ENCODE peak calls at places on chromosome 1, in five cellular contexts. C is cerebellar cortex; O is fibroblast of lung; G is stimulated activated CD4-positive, alpha-beta T cell treated with anti-CD3 and anti-CD28 coated beads, TNF-alpha, amount 100 ng/mL, for 4 hours; R is EL. K is an unnamed sample.

GRCh38 chr1:89698020-89698560 is 65.2 kb downstream of the LRRC8C start:
- DNase-seq in G (no peak), C (no peak), R (no peak), O (no peak), K (no peak)

GRCh38 chr1:213376862-213377372 is 325.9 kb downstream of the RPS6KC1 start:
- DNase-seq in O (peak; percentile 51), C (no peak), R (no peak), G (no peak), K (no peak)

GRCh38 chr1:220692436-220693228 is 2.5 kb downstream of the C1orf115 start:
- DNase-seq in C (no peak), G (no peak), R (peak; percentile 72), O (no peak), K (no peak)

GRCh38 chr1:154971341-154971998 is 923 bp upstream of the SHC1 start:
- DNase-seq in R (peak; percentile 38), O (no peak), G (no peak), C (no peak), K (no peak)

GRCh38 chr1:114595602-114596001 is 14.2 kb upstream of the BCAS2 start:
- DNase-seq in R (no peak), G (no peak), C (no peak), O (no peak), K (no peak)

GRCh38 chr1:63326106-63326472 is 3.7 kb downstream of the FOXD3 start:
- DNase-seq in C (no peak), R (no peak), G (no peak), O (no peak), K (no peak)

GRCh38 chr1:225670806-225671733 is 18.1 kb upstream of the ENAH start:
- DNase-seq in G (no peak), C (no peak), R (peak; percentile 55), O (peak; percentile 60), K (no peak)

GRCh38 chr1:219109424-219110018 is 64.2 kb upstream of the LYPLAL1 start:
- DNase-seq in O (no peak), C (no peak), G (no peak), R (no peak), K (no peak)

K was measured in NAMALWA.